ENCODE peak calls at places on chromosomes 1 and 21, in five cellular contexts. One of them, this sample, is unnamed.

GRCh38 chr1:11013160-11013531 is 692 bp downstream of the TARDBP start:
- DNase-seq in brain microvascular endothelial cell: peak; percentile 27
- DNase-seq in dorsolateral prefrontal cortex: no peak
- DNase-seq in body of pancreas: no peak
- DNase-seq in GM20000: no peak
- DNase-seq in this sample: no peak

GRCh38 chr1:20739225-20739624 is 6.7 kb upstream of the SH2D5 start:
- DNase-seq in GM20000: no peak
- DNase-seq in dorsolateral prefrontal cortex: no peak
- DNase-seq in body of pancreas: no peak
- DNase-seq in brain microvascular endothelial cell: no peak
- DNase-seq in this sample: no peak

GRCh38 chr1:243598433-243598832 is 251.6 kb downstream of the AKT3 start:
- DNase-seq in GM20000: no peak
- DNase-seq in brain microvascular endothelial cell: peak; percentile 89
- DNase-seq in body of pancreas: no peak
- DNase-seq in dorsolateral prefrontal cortex: no peak
- DNase-seq in this sample: no peak

GRCh38 chr1:91278754-91279153 is 125.9 kb downstream of the HFM1 start:
- DNase-seq in GM20000: no peak
- DNase-seq in dorsolateral prefrontal cortex: no peak
- DNase-seq in body of pancreas: no peak
- DNase-seq in brain microvascular endothelial cell: no peak
- DNase-seq in this sample: no peak

GRCh38 chr1:8374812-8375211 is 56.9 kb downstream of the SLC45A1 start:
- DNase-seq in brain microvascular endothelial cell: peak; percentile 45
- DNase-seq in GM20000: no peak
- DNase-seq in dorsolateral prefrontal cortex: no peak
- DNase-seq in body of pancreas: peak; percentile 48
- DNase-seq in this sample: peak; percentile 52

GRCh38 chr1:65825736-65826135 is 33.0 kb downstream of the PDE4B start:
- DNase-seq in dorsolateral prefrontal cortex: no peak
- DNase-seq in brain microvascular endothelial cell: no peak
- DNase-seq in GM20000: no peak
- DNase-seq in body of pancreas: no peak
- DNase-seq in this sample: no peak

GRCh38 chr21:15065381-15066230 is 806 bp upstream of the NRIP1 start:
- DNase-seq in body of pancreas: peak; percentile 89
- DNase-seq in GM20000: peak; percentile 63
- DNase-seq in brain microvascular endothelial cell: peak; percentile 86
- DNase-seq in dorsolateral prefrontal cortex: peak; percentile 73
- DNase-seq in this sample: peak; percentile 68

GRCh38 chr1:1337793-1338147 is 6.7 kb downstream of the TAS1R3 start:
- DNase-seq in body of pancreas: no peak
- DNase-seq in GM20000: peak; percentile 89
- DNase-seq in brain microvascular endothelial cell: no peak
- DNase-seq in dorsolateral prefrontal cortex: no peak
- DNase-seq in this sample: peak; percentile 72

GRCh38 chr21:16488042-16488441 is 758.3 kb downstream of the USP25 start:
- DNase-seq in dorsolateral prefrontal cortex: no peak
- DNase-seq in body of pancreas: no peak
- DNase-seq in brain microvascular endothelial cell: no peak
- DNase-seq in GM20000: no peak
- DNase-seq in this sample: no peak

GRCh38 chr21:35026617-35027557 is 22.2 kb downstream of the RUNX1 start:
- DNase-seq in dorsolateral prefrontal cortex: no peak
- DNase-seq in body of pancreas: peak; percentile 68
- DNase-seq in GM20000: peak; percentile 65
- DNase-seq in brain microvascular endothelial cell: peak; percentile 62
- DNase-seq in this sample: peak; percentile 74
- TF ChIP-seq CTCF in dorsolateral prefrontal cortex: no peak
- TF ChIP-seq CTCF in body of pancreas: no peak
- TF ChIP-seq CTCF in GM20000: no peak
- TF ChIP-seq CTCF in brain microvascular endothelial cell: no peak
- TF ChIP-seq CTCF in this sample: no peak

DNA sequence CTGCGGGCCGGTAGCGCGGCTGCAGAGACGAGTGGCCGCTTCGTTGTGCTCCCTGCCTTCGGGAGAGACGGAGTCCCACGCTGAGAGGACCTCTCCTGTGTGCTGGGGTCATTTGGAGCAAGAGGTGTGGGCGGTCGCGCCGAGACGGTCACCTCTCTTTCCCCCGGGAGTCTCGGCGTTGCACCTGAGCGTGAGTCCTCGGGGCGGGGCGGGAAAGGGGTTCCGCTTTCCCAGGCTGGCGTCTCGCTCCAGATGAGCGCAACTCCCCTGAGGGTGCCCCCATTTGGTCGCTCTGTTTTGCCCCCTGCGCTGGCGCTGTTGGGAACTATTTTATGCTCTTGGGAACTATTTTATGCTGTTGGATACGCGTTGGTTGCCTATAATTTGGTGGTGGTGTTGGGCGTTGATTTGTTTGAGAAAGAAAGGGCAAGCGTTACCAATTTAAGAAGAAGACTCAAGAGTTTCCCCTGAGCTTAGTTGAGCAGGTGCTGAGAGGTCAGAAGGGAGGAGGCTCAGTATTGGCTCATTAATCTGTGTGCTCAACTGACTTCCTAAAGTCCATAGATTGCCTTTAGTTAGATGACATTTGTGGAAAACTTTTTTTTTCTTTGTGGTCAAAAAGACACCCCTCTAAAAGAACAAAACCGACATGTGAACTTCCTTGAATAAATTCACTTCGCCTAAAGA is 683 bp downstream of the LRRC8B start:
- DNase-seq in brain microvascular endothelial cell: no peak
- DNase-seq in dorsolateral prefrontal cortex: no peak
- DNase-seq in GM20000: peak; percentile 67
- DNase-seq in body of pancreas: no peak
- DNase-seq in this sample: no peak
- TF ChIP-seq CTCF in brain microvascular endothelial cell: no peak
- TF ChIP-seq CTCF in dorsolateral prefrontal cortex: no peak
- TF ChIP-seq CTCF in GM20000: no peak
- TF ChIP-seq CTCF in body of pancreas: no peak
- TF ChIP-seq CTCF in this sample: no peak

GRCh38 chr1:237863234-237863633 is 27.5 kb downstream of the ZP4 start:
- DNase-seq in body of pancreas: no peak
- DNase-seq in brain microvascular endothelial cell: no peak
- DNase-seq in dorsolateral prefrontal cortex: no peak
- DNase-seq in GM20000: no peak
- DNase-seq in this sample: no peak

GRCh38 chr1:237861944-237862343 is 28.8 kb downstream of the ZP4 start:
- DNase-seq in dorsolateral prefrontal cortex: no peak
- DNase-seq in body of pancreas: no peak
- DNase-seq in GM20000: no peak
- DNase-seq in brain microvascular endothelial cell: no peak
- DNase-seq in this sample: no peak

GRCh38 chr1:237868814-237869600 is 21.7 kb downstream of the ZP4 start:
- DNase-seq in GM20000: no peak
- DNase-seq in body of pancreas: no peak
- DNase-seq in dorsolateral prefrontal cortex: no peak
- DNase-seq in brain microvascular endothelial cell: no peak
- DNase-seq in this sample: no peak

GRCh38 chr1:237867380-237867888 is 23.3 kb downstream of the ZP4 start:
- DNase-seq in body of pancreas: no peak
- DNase-seq in dorsolateral prefrontal cortex: no peak
- DNase-seq in GM20000: no peak
- DNase-seq in brain microvascular endothelial cell: no peak
- DNase-seq in this sample: no peak

DNA sequence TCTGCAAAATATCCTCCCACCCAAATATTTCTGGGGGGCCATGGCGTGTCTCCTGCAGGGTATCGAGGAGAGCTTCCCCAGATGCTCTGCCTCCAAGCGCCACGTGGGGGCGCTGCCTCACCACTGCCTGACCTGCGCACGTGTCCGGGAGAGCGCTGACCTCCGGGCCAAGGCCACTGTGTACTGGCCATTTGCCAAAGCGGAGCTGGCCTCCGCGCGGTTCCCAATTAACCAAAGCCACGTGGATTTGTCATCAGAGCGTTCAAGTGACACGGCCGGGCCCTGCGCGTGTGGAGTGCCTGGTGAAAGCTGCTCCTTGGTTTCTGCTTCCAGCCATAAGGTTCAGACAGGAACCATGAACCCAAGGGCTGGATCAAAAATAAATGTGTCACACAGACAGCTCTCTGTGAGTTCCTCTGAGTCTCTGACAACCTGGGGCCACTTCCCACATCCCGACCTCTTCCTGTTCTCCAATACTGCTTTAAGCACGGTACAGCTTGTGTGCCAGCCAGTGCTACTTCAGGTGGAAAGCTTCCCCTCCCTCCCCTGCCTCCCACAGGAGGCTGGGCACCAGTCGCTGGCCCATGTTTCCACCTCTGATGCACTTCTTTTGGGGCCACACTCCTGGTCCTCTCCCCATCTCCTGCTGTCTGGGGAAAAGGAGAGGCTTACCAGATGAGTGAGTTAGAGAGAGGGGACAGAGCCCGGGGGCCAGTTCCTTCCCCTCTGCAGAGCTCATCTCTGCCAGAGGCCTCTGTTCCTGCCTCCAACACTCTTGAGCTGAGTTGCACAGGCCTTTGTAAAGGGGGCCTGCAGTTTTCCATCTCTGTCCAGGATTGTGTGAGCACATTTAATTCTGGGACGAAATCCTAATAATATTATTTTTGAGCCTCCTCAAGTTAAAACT is 26.1 kb downstream of the ZP4 start:
- DNase-seq in dorsolateral prefrontal cortex: peak; percentile 77
- DNase-seq in GM20000: peak; percentile 38
- DNase-seq in body of pancreas: peak; percentile 86
- DNase-seq in brain microvascular endothelial cell: peak; percentile 18
- DNase-seq in this sample: peak; percentile 78
- TF ChIP-seq CTCF in dorsolateral prefrontal cortex: peak; percentile 90
- TF ChIP-seq CTCF in GM20000: peak; percentile 75
- TF ChIP-seq CTCF in body of pancreas: peak; percentile 92
- TF ChIP-seq CTCF in brain microvascular endothelial cell: peak; percentile 97
- TF ChIP-seq CTCF in this sample: peak; percentile 73

GRCh38 chr1:31715097-31715872 is 11.5 kb upstream of the COL16A1 start:
- DNase-seq in dorsolateral prefrontal cortex: peak; percentile 66
- DNase-seq in body of pancreas: peak; percentile 78
- DNase-seq in GM20000: peak; percentile 70
- DNase-seq in brain microvascular endothelial cell: peak; percentile 84
- DNase-seq in this sample: peak; percentile 90
- TF ChIP-seq CTCF in dorsolateral prefrontal cortex: peak; percentile 86
- TF ChIP-seq CTCF in body of pancreas: peak; percentile 76
- TF ChIP-seq CTCF in GM20000: peak; percentile 32
- TF ChIP-seq CTCF in brain microvascular endothelial cell: peak; percentile 96
- TF ChIP-seq CTCF in this sample: peak; percentile 98

DNA sequence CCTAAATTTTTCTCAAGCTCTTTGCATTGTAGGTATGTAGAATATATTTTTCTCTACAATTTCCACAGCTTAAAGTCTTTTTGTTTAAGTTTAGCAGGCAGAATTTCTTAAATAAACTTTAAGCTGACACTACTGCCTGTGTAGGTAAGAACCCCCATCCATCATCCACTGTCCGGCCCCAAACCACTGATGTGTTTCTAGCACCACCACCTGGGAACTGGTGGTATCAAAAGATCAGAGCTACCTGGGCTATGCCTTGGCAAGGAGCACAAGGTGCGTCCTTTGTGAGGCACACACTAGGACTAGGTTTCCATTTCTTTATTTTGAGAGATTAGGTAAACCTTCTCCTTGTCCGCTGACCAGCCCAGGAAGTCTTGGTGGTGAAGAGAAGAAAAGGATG is 10.5 kb upstream of the LELP1 start:
- DNase-seq in GM20000: peak; percentile 32
- DNase-seq in brain microvascular endothelial cell: no peak
- DNase-seq in body of pancreas: peak; percentile 20
- DNase-seq in dorsolateral prefrontal cortex: no peak
- DNase-seq in this sample: peak; percentile 29
- TF ChIP-seq CTCF in GM20000: peak; percentile 31
- TF ChIP-seq CTCF in brain microvascular endothelial cell: peak; percentile 21
- TF ChIP-seq CTCF in body of pancreas: peak; percentile 62
- TF ChIP-seq CTCF in dorsolateral prefrontal cortex: no peak
- TF ChIP-seq CTCF in this sample: peak; percentile 13

DNA sequence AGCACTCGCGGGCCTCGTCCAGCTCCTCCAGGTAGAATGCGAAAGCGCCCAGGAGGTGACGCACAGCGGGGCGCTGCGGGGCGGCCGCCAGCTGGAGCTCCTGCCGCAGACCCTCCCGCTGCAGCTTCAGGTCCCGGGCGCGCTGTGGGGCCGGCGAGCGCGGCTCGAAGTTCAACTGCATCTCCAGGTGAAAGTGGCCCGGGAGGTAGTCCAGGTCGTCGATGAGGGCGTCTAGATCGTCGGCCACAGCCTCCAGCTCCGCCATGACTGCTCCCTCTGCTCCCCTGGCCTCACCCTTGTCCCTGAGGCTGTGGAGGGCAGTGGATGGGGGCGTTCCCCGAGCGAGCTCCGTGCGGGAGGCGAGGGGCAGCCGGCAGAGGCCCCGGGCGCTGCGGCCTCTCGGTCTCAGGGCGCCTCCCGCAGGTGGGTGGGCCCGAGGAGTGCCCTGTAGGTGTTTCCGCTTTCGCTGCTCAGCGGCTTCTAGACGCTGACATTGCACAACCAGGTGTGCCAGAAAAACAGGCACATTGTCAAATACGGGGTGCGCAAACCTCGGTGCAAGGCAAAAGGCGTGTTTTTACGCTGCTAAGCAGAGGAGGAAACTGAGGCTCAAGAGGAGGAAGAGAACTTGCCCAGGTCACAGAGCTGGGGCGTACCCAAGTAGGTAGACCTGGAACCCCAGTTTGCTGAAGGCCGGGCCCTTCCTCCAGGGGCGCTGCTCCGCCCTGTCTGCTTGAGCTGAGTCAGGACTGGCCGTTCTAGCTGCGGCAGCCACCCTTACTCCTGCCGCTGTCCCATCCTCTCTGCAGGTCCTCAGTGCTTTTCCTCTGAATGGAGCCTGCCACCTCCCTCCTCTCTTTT is at the start of gene TTC22:
- DNase-seq in GM20000: peak; percentile 89
- DNase-seq in brain microvascular endothelial cell: no peak
- DNase-seq in body of pancreas: peak; percentile 80
- DNase-seq in dorsolateral prefrontal cortex: no peak
- DNase-seq in this sample: peak; percentile 83
- TF ChIP-seq CTCF in GM20000: peak; percentile 58
- TF ChIP-seq CTCF in brain microvascular endothelial cell: peak; percentile 55
- TF ChIP-seq CTCF in body of pancreas: peak; percentile 89
- TF ChIP-seq CTCF in dorsolateral prefrontal cortex: no peak
- TF ChIP-seq CTCF in this sample: peak; percentile 65